ENCODE peak calls at places on chromosomes 1 and 21, in eight cellular contexts. M is IMR-90; T is fibroblast of lung; U is endodermal cell; I is A673; Q is upper lobe of right lung; D is pancreas; L is CD4-positive, alpha-beta memory T cell. R is an unnamed sample.

GRCh38 chr1:212034516-212035122 is 738 bp downstream of the INTS7 start:
- DNase-seq in M (no peak), T (no peak), U (no peak), I (no peak), Q (no peak), L (no peak), D (peak; percentile 27), R (no peak)

GRCh38 chr1:206911064-206911663 is 10.6 kb downstream of the FCMR start:
- DNase-seq in T (peak; percentile 82), U (peak; percentile 56), D (no peak), L (peak; percentile 55), Q (no peak), I (peak; percentile 52), M (peak; percentile 78), R (peak; percentile 69)

GRCh38 chr1:61490924-61491323 is 234.0 kb downstream of the TM2D1 start:
- DNase-seq in L (no peak), I (no peak), M (no peak), D (no peak), U (no peak), T (no peak), Q (no peak), R (no peak)

GRCh38 chr1:73144321-73144720 is 862.0 kb upstream of the NEGR1 start:
- DNase-seq in L (no peak), M (no peak), T (no peak), I (no peak), U (no peak), Q (no peak), D (no peak), R (no peak)

GRCh38 chr21:15272171-15272570 is 207.4 kb upstream of the NRIP1 start:
- DNase-seq in Q (no peak), U (no peak), D (no peak), L (no peak), T (no peak), M (no peak), I (no peak), R (no peak)

GRCh38 chr1:203858975-203859374 is 2.4 kb upstream of the SNRPE start:
- DNase-seq in L (no peak), U (no peak), T (no peak), I (no peak), Q (no peak), M (no peak), D (no peak), R (no peak)

GRCh38 chr1:11187000-11187399 is 2.2 kb upstream of the ANGPTL7 start:
- DNase-seq in D (no peak), I (no peak), Q (no peak), U (no peak), M (no peak), T (no peak), L (no peak), R (no peak)

GRCh38 chr1:202709276-202710041 is 795 bp downstream of the SYT2 start:
- DNase-seq in M (no peak), T (no peak), I (no peak), D (no peak), U (peak; percentile 78), Q (no peak), L (no peak), R (no peak)

GRCh38 chr1:3467096-3468036 is 12.9 kb downstream of the ARHGEF16 start:
- DNase-seq in L (no peak), T (no peak), I (no peak), M (no peak), D (no peak), Q (peak; percentile 58), U (no peak), R (no peak)
- H3K4me1 ChIP-seq in L (no peaks in the 10 kb centered on the region), T (no peaks in the 10 kb centered on the region), I (peaks cover 18% of the 10 kb centered on the region), M (peaks cover 6% of the 10 kb centered on the region), D (no peaks in the 10 kb centered on the region), Q (peaks cover 4% of the 10 kb centered on the region), U (peaks cover 8% of the 10 kb centered on the region), R (no peaks in the 10 kb centered on the region)

DNA sequence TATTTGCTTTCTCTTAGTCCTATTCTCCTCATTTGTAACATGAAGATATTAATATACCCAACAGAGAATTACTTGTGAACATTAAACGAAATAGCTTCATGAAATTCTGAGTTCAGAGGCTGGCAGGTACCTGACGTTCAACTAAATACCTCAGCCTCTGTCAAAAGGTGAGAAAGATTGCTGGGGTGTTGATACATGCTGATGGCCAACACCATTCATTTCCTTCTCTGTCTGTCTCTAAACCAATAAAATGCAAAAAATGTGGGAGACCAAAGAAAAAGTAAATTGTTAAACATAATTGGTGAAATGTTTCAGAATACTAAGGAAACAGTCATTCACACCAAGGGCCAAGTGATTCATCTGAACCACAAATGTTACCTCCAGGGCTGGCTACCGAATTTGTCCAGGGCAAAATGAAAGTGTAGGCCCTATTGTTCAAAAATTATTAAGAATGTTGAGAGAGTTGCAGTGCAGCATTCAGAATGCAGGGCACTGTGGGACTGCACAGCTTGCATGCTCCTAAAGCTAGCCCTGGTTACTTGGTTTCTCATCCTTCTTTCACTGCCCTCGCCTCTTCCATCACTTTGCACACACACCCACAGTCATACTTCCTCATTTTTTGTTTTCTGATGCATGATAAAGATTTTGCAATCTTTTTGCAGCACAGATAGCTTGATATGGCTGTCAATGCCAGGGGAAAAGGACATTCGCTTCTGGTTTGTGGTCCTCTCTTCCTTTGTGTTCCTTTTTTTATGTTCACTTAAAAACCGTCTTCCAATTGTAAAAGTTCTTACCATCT is 414.3 kb upstream of the NR5A2 start:
- DNase-seq in T (no peak), U (no peak), Q (no peak), M (peak; percentile 1), D (no peak), L (no peak), I (no peak), R (no peak)
- H3K27me3 ChIP-seq in T (no peaks in the 10 kb centered on the region), U (no peaks in the 10 kb centered on the region), Q (no peaks in the 10 kb centered on the region), M (peaks cover 10% of the 10 kb centered on the region), D (no peaks in the 10 kb centered on the region), L (no peaks in the 10 kb centered on the region), I (no peaks in the 10 kb centered on the region), R (no peaks in the 10 kb centered on the region)

GRCh38 chr1:116755681-116756080 is 1.5 kb downstream of the CD2 start:
- DNase-seq in I (no peak), U (no peak), L (no peak), T (no peak), M (no peak), D (no peak), Q (no peak), R (no peak)
- H3K4me1 ChIP-seq in I (no peaks in the 10 kb centered on the region), U (no peaks in the 10 kb centered on the region), L (peaks cover 45% of the 10 kb centered on the region), T (no peaks in the 10 kb centered on the region), M (no peaks in the 10 kb centered on the region), D (no peaks in the 10 kb centered on the region), Q (no peaks in the 10 kb centered on the region), R (peaks cover 47% of the 10 kb centered on the region)

GRCh38 chr1:37752213-37752582 is 12.7 kb downstream of the EPHA10 start:
- DNase-seq in M (no peak), D (no peak), I (no peak), U (no peak), Q (no peak), T (no peak), L (no peak), R (no peak)

GRCh38 chr1:37741662-37742061 is 23.3 kb downstream of the EPHA10 start:
- DNase-seq in Q (no peak), I (no peak), D (no peak), M (no peak), L (no peak), U (no peak), T (no peak), R (no peak)

GRCh38 chr1:37748563-37748962 is 16.4 kb downstream of the EPHA10 start:
- DNase-seq in I (no peak), T (no peak), D (no peak), U (no peak), M (no peak), Q (no peak), L (no peak), R (no peak)

GRCh38 chr1:37741130-37741529 is 23.8 kb downstream of the EPHA10 start:
- DNase-seq in L (no peak), T (no peak), I (peak; percentile 32), D (no peak), U (no peak), M (peak; percentile 6), Q (no peak), R (no peak)

GRCh38 chr1:37746806-37747205 is 18.1 kb downstream of the EPHA10 start:
- DNase-seq in L (no peak), D (no peak), I (no peak), M (no peak), U (no peak), T (no peak), Q (no peak), R (no peak)
- H3K27me3 ChIP-seq in L (peaks cover 6% of the 10 kb centered on the region), D (no peaks in the 10 kb centered on the region), I (peaks cover 53% of the 10 kb centered on the region), M (no peaks in the 10 kb centered on the region), U (peaks cover 89% of the 10 kb centered on the region), T (no peaks in the 10 kb centered on the region), Q (peaks cover 35% of the 10 kb centered on the region), R (peaks cover 13% of the 10 kb centered on the region)

GRCh38 chr1:184257873-184258272 is 129.0 kb upstream of the C1orf21 start:
- DNase-seq in U (no peak), D (no peak), I (no peak), L (no peak), T (no peak), M (no peak), Q (no peak), R (no peak)
- H3K4me1 ChIP-seq in U (peaks cover 4% of the 10 kb centered on the region), D (no peaks in the 10 kb centered on the region), I (no peaks in the 10 kb centered on the region), L (no peaks in the 10 kb centered on the region), T (peaks cover 2% of the 10 kb centered on the region), M (no peaks in the 10 kb centered on the region), Q (no peaks in the 10 kb centered on the region), R (no peaks in the 10 kb centered on the region)

GRCh38 chr1:22210176-22210575 is 67.3 kb upstream of the WNT4 start:
- DNase-seq in U (peak; percentile 44), D (no peak), T (no peak), I (no peak), Q (no peak), L (no peak), M (no peak), R (no peak)
- H3K27me3 ChIP-seq in U (no peaks in the 10 kb centered on the region), D (no peaks in the 10 kb centered on the region), T (peaks cover 51% of the 10 kb centered on the region), I (peaks cover 84% of the 10 kb centered on the region), Q (peaks cover 62% of the 10 kb centered on the region), L (peaks cover 4% of the 10 kb centered on the region), M (peaks cover 79% of the 10 kb centered on the region), R (no peaks in the 10 kb centered on the region)

DNA sequence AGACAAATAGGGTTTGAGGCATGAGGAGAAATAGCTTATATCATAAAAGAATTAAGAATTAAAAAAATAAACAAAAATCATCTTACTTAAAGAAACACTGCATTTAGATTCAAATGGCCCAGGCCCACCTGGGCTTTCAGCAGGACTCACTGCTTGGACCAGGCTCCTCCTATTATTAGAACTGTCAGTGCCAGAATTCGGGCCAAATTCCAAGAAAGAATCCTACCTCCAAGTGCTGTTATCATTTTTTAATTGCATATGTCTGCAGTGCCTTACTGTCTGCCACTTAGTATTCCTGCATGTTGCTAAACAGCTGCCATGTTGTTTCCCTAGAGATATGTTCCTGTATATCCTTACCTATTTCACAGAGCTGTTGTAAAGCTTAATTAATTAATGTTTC is 112.0 kb downstream of the BARHL2 start:
- DNase-seq in T (no peak), Q (no peak), M (no peak), L (no peak), D (no peak), U (no peak), I (no peak), R (no peak)
- H3K4me1 ChIP-seq in T (no peaks in the 10 kb centered on the region), Q (no peaks in the 10 kb centered on the region), M (no peaks in the 10 kb centered on the region), L (no peaks in the 10 kb centered on the region), D (no peaks in the 10 kb centered on the region), U (no peaks in the 10 kb centered on the region), I (peaks cover 7% of the 10 kb centered on the region), R (no peaks in the 10 kb centered on the region)

R was measured in CD4-positive, CD25-positive, alpha-beta regulatory T cell.